ENCODE peak calls at places on chromosomes 11 and 22, in four cellular contexts. N is kidney epithelial cell, A is non-pigmented ciliary epithelial cell, X is AG04450. U is an unnamed sample.

GRCh38 chr22:29079218-29079901 is 6.5 kb downstream of the KREMEN1 start:
- DNase-seq in N (no peak), A (no peak), X (no peak), U (no peak)

GRCh38 chr22:50481440-50482106 is at the start of gene ADM2:
- DNase-seq in N (no peak), A (no peak), X (no peak), U (no peak)

GRCh38 chr11:23212829-23213228 is 352.6 kb upstream of the CCDC179 start:
- DNase-seq in N (no peak), A (no peak), X (no peak), U (no peak)

GRCh38 chr11:9176550-9176949 is 85.2 kb upstream of the SCUBE2 start:
- DNase-seq in N (no peak), A (no peak), X (no peak), U (no peak)

GRCh38 chr11:121334973-121335711 is 42.6 kb downstream of the SC5D start:
- DNase-seq in N (no peak), A (no peak), X (no peak), U (no peak)

GRCh38 chr11:69531071-69531716 is 49.7 kb downstream of the LINC01488 start:
- DNase-seq in N (no peak), A (no peak), X (no peak), U (no peak)

GRCh38 chr22:48449466-48450187 is 1378.0 kb downstream of the BRD1 start:
- DNase-seq in N (no peak), A (no peak), X (no peak), U (no peak)

GRCh38 chr22:19723990-19724827 is 870 bp downstream of the GP1BB start:
- DNase-seq in N (no peak), A (no peak), X (no peak), U (no peak)

GRCh38 chr22:42646569-42647525 is 2.3 kb downstream of the CYB5R3 start:
- DNase-seq in N (no peak), A (no peak), X (no peak), U (no peak)

GRCh38 chr11:70322653-70323052 is 52.2 kb downstream of the PPFIA1 start:
- DNase-seq in N (no peak), A (no peak), X (no peak), U (no peak)

GRCh38 chr22:36930041-36930935 is 16.9 kb downstream of the CSF2RB start:
- DNase-seq in N (no peak), A (no peak), X (no peak), U (no peak)

GRCh38 chr22:31800065-31800464 is 46.2 kb downstream of the DEPDC5 start:
- DNase-seq in N (peak), A (peak), X (peak), U (no peak)

GRCh38 chr22:46649176-46650077 is 29.2 kb downstream of the GRAMD4 start:
- DNase-seq in N (no peak), A (no peak), X (peak), U (no peak)

GRCh38 chr11:134450186-134450585 is 38.1 kb upstream of the B3GAT1 start:
- DNase-seq in N (no peak), A (no peak), X (no peak), U (no peak)

GRCh38 chr11:63802637-63803414 is 10.4 kb upstream of the SPINDOC start:
- DNase-seq in N (no peak), A (peak), X (no peak), U (no peak)

GRCh38 chr11:57638005-57638760 is 11.5 kb downstream of the YPEL4 start:
- DNase-seq in N (peak), A (peak), X (peak), U (no peak)

GRCh38 chr11:77266766-77267165 is 34.7 kb downstream of the GDPD4 start:
- DNase-seq in N (no peak), A (no peak), X (no peak), U (no peak)

GRCh38 chr11:10490398-10491232 is 35.6 kb downstream of the AMPD3 start:
- DNase-seq in N (peak), A (peak), X (peak), U (no peak)

GRCh38 chr11:109338131-109338530 is 83.9 kb upstream of the C11orf87 start:
- DNase-seq in N (no peak), A (no peak), X (no peak), U (no peak)

GRCh38 chr11:76025068-76025467 is 181.2 kb downstream of the WNT11 start:
- DNase-seq in N (peak), A (peak), X (peak), U (no peak)

GRCh38 chr11:115406404-115406803 is 97.8 kb downstream of the CADM1 start:
- DNase-seq in N (no peak), A (no peak), X (no peak), U (no peak)

GRCh38 chr11:15714641-15715399 is 600.1 kb downstream of the INSC start:
- DNase-seq in N (no peak), A (no peak), X (no peak), U (no peak)

GRCh38 chr11:2090172-2091111 is 48.7 kb downstream of the IGF2 start:
- DNase-seq in N (no peak), A (no peak), X (no peak), U (no peak)

GRCh38 chr11:61647529-61647928 is 32.7 kb upstream of the DAGLA start:
- DNase-seq in N (no peak), A (no peak), X (no peak), U (no peak)

GRCh38 chr11:78228467-78228866 is 39.7 kb downstream of the USP35 start:
- DNase-seq in N (no peak), A (no peak), X (peak), U (peak)

GRCh38 chr11:68751331-68751856 is at the start of gene TESMIN:
- DNase-seq in N (no peak), A (no peak), X (peak), U (no peak)

GRCh38 chr11:103700605-103701004 is 335.8 kb upstream of the DDI1 start:
- DNase-seq in N (no peak), A (peak), X (peak), U (no peak)

GRCh38 chr11:128595221-128595620 is 7.9 kb upstream of the ETS1 start:
- DNase-seq in N (no peak), A (no peak), X (no peak), U (no peak)

GRCh38 chr22:48772286-48772907 is 1055.3 kb downstream of the BRD1 start:
- DNase-seq in N (no peak), A (no peak), X (no peak), U (no peak)

GRCh38 chr11:45150301-45150700 is 3.9 kb downstream of the PRDM11 start:
- DNase-seq in N (no peak), A (no peak), X (no peak), U (no peak)

GRCh38 chr11:9574556-9574805 is 1.0 kb downstream of the WEE1 start:
- DNase-seq in N (no peak), A (no peak), X (no peak), U (no peak)

GRCh38 chr11:112725636-112726035 is 235.6 kb upstream of the NCAM1 start:
- DNase-seq in N (no peak), A (no peak), X (no peak), U (no peak)

GRCh38 chr11:35622070-35622469 is 3.8 kb downstream of the FJX1 start:
- DNase-seq in N (peak), A (peak), X (peak), U (no peak)